ENCODE peak calls at places on chromosomes 16 and 17, in eight cellular contexts. Y is body of pancreas, T is prostate gland, K is A549, V is lower leg skin, E is stomach, X is uterus, H is IMR-90. M is an unnamed sample.

GRCh38 chr16:4891886-4892216 is 44.6 kb downstream of the UBN1 start:
- DNase-seq in V (no peak), Y (no peak), X (no peak), H (no peak), K (no peak), E (no peak), T (no peak), M (no peak)

GRCh38 chr17:8956521-8956920 is 9.0 kb downstream of the PIK3R5 start:
- DNase-seq in K (no peak), H (no peak), Y (no peak), T (no peak), V (no peak), X (no peak), E (no peak), M (no peak)

GRCh38 chr17:18381158-18381952 is 3.8 kb downstream of the EVPLL start:
- DNase-seq in Y (no peak), X (no peak), V (no peak), H (no peak), K (no peak), E (no peak), T (no peak), M (no peak)

GRCh38 chr17:43545383-43545632 is 832 bp downstream of the ETV4 start:
- DNase-seq in T (peak; percentile 13), K (peak; percentile 87), X (peak; percentile 26), E (peak; percentile 28), H (peak; percentile 18), V (no peak), Y (peak; percentile 35), M (no peak)

GRCh38 chr17:4082136-4082924 is 60.5 kb downstream of the ZZEF1 start:
- DNase-seq in H (no peak), Y (no peak), E (no peak), X (no peak), V (no peak), K (no peak), T (no peak), M (no peak)

GRCh38 chr17:42194133-42194899 is at the start of gene GHDC:
- DNase-seq in Y (peak; percentile 85), T (peak; percentile 84), H (peak; percentile 64), E (peak; percentile 86), K (peak; percentile 92), V (peak; percentile 79), X (peak; percentile 83), M (peak; percentile 85)

GRCh38 chr17:39243155-39243554 is 17.4 kb upstream of the STAC2 start:
- DNase-seq in K (no peak), H (no peak), T (no peak), E (no peak), V (no peak), X (no peak), Y (no peak), M (no peak)

GRCh38 chr17:77404812-77405581 is 264.2 kb downstream of the SEC14L1 start:
- DNase-seq in V (no peak), Y (no peak), X (peak; percentile 46), H (peak; percentile 86), E (peak; percentile 56), T (no peak), K (no peak), M (no peak)

GRCh38 chr17:59366040-59366757 is 34.7 kb downstream of the YPEL2 start:
- DNase-seq in K (no peak), E (peak; percentile 48), X (no peak), V (no peak), Y (peak; percentile 44), H (no peak), T (no peak), M (no peak)

GRCh38 chr16:9437115-9437514 is 345.7 kb downstream of the HAPSTR1 start:
- DNase-seq in K (no peak), Y (no peak), H (no peak), T (no peak), V (no peak), X (no peak), E (no peak), M (no peak)

GRCh38 chr17:37506678-37507077 is 17.0 kb downstream of the DUSP14 start:
- DNase-seq in X (no peak), H (peak; percentile 47), Y (no peak), K (peak; percentile 83), V (no peak), T (no peak), E (no peak), M (peak; percentile 38)

GRCh38 chr17:31726980-31727427 is 132.0 kb downstream of the COPRS start:
- DNase-seq in T (no peak), V (no peak), E (no peak), X (peak; percentile 31), K (no peak), H (peak; percentile 81), Y (no peak), M (no peak)

GRCh38 chr16:87233928-87234327 is 83.3 kb downstream of the C16orf95 start:
- DNase-seq in X (no peak), K (no peak), V (no peak), E (no peak), T (no peak), H (peak; percentile 53), Y (no peak), M (no peak)

DNA sequence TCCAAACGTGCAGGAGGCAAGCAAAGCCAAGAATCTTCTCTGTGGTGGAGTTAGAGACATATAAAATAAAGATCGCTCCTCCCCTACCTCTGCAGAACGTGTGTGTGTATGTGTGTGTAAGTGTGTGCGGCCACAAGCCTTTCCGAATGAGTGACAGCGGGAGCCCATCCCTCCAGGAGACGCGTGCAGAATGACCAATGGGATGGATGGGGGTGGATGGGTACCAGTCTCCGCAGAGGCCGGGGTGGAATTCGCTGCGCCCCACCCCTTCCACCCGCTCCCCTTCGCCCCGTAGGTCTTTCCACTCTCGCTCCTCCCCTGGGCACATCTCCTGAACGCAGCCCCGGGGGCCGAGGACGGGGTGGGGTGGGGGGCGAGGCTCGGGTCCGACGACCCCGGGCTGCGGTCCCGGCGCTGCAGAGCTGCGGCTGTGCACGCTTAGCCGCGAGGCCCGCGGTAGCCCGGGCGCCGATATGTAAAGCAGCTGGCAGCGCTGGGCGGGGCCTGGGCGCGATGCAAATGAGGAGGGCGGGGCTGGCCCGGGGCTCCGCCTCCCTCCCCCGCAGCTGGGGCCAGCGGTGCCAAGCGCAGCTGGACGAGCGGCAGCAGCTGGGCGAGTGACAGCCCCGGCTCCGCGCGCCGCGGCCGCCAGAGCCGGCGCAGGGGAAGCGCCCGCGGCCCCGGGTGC is at the start of gene PRKCB:
- DNase-seq in T (peak; percentile 68), Y (peak; percentile 20), X (peak; percentile 47), K (peak; percentile 58), H (peak; percentile 14), E (peak; percentile 68), V (peak; percentile 65), M (peak; percentile 88)
- TF ChIP-seq POLR2A in T (no peak), Y (no peak), X (no peak), K (no peak), H (no peak), E (no peak), V (no peak), M (no peak)

GRCh38 chr17:75666959-75667790 is at the start of the genes RECQL5 and SAP30BP:
- DNase-seq in X (peak; percentile 98), H (peak; percentile 98), Y (peak; percentile 97), E (peak; percentile 99), K (peak; percentile 95), T (peak; percentile 98), V (peak; percentile 96), M (peak; percentile 99)
- TF ChIP-seq POLR2A in X (peak; percentile 43), H (peak; percentile 92), Y (peak; percentile 60), E (peak; percentile 59), K (peak; percentile 55), T (peak; percentile 65), V (peak; percentile 79), M (peak; percentile 93)

GRCh38 chr17:40351185-40352043 is 13.1 kb downstream of the GJD3 start:
- DNase-seq in K (no peak), E (no peak), X (no peak), Y (no peak), H (no peak), V (no peak), T (no peak), M (no peak)

GRCh38 chr17:40354191-40355122 is 10.1 kb downstream of the GJD3 start:
- DNase-seq in X (no peak), V (no peak), K (no peak), E (no peak), Y (no peak), H (no peak), T (no peak), M (no peak)

GRCh38 chr17:40350410-40351184 is 13.9 kb downstream of the GJD3 start:
- DNase-seq in T (no peak), X (no peak), K (no peak), V (no peak), Y (no peak), H (no peak), E (no peak), M (peak; percentile 15)

GRCh38 chr17:40352044-40352778 is 12.3 kb downstream of the GJD3 start:
- DNase-seq in H (no peak), E (no peak), Y (no peak), K (no peak), T (no peak), X (no peak), V (no peak), M (no peak)

DNA sequence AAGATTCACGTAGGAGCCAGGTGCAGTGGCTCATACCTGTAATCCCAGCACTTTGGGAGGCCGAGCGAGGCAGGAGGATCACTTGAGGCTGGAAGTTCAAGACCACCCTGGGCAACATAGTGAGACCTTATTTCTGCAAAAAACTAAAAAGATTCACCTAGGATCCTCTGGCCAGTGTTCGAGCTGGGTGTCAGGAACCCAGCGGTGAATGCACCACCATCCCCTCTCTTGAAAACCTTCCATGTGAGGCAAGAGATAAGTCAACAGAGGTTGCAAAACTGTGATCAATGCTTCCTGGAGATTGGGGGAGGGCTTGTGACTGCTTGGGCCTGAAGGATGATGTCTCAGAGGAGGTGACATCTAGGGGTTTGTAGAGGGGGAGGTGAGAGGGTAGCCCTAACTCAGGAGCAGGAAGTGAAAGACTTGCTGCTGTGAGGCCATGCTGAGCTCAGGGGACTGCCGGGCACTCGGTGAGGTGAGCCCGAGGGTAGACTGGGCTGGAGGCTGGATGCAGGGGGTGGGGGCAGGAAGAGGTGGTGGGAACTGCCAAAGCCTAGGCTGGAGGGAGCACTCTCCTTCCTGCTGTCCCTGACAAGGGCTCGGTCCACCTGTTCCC is 11.7 kb downstream of the GJD3 start:
- DNase-seq in Y (no peak), X (no peak), H (no peak), V (no peak), K (no peak), T (no peak), E (no peak), M (peak; percentile 30)
- TF ChIP-seq POLR2A in Y (no peak), X (no peak), H (no peak), V (no peak), K (no peak), T (no peak), E (no peak), M (no peak)

GRCh38 chr17:74430385-74430705 is 1.5 kb upstream of the GPRC5C start:
- DNase-seq in E (no peak), V (no peak), X (no peak), T (no peak), Y (no peak), H (no peak), K (no peak), M (no peak)

GRCh38 chr17:74433421-74434121 is 1.7 kb downstream of the GPRC5C start:
- DNase-seq in Y (no peak), E (peak; percentile 59), V (no peak), K (no peak), T (no peak), H (no peak), X (no peak), M (no peak)

GRCh38 chr17:74432484-74433391 is 850 bp downstream of the GPRC5C start:
- DNase-seq in X (no peak), V (no peak), H (no peak), T (no peak), K (no peak), E (no peak), Y (no peak), M (no peak)

GRCh38 chr17:74430706-74431567 is 951 bp upstream of the GPRC5C start:
- DNase-seq in H (peak; percentile 4), Y (peak; percentile 93), K (peak; percentile 97), T (peak; percentile 92), X (peak; percentile 91), E (peak; percentile 98), V (peak; percentile 66), M (no peak)

GRCh38 chr17:74431568-74432483 is at the start of gene GPRC5C:
- DNase-seq in Y (peak; percentile 91), K (peak; percentile 96), H (no peak), E (peak; percentile 95), T (peak; percentile 96), V (peak; percentile 81), X (peak; percentile 79), M (no peak)
- TF ChIP-seq POLR2A in Y (peak; percentile 92), K (peak; percentile 49), H (no peak), E (peak; percentile 80), T (peak; percentile 97), V (no peak), X (no peak), M (no peak)

M was measured in erythroblast.